ENCODE peak calls at places on chromosomes 16 and 17, in four cellular contexts. One of them, this sample, is unnamed.
A peak's percentile ranks its signal among the peaks of the same experiment; 100 is the strongest.

GRCh38 chr16:85210423-85211169 is 98.3 kb upstream of the CIBAR2 start:
- DNase-seq in dorsolateral prefrontal cortex: no peak
- DNase-seq in GM12864: no peak
- DNase-seq in CD8-positive, alpha-beta T cell: no peak
- DNase-seq in this sample: no peak

GRCh38 chr16:27154573-27155521 is 48.5 kb upstream of the KDM8 start:
- DNase-seq in dorsolateral prefrontal cortex: peak; percentile 62
- DNase-seq in GM12864: no peak
- DNase-seq in CD8-positive, alpha-beta T cell: peak; percentile 81
- DNase-seq in this sample: peak; percentile 69

GRCh38 chr17:80758793-80759673 is 214.4 kb downstream of the RPTOR start:
- DNase-seq in dorsolateral prefrontal cortex: no peak
- DNase-seq in GM12864: no peak
- DNase-seq in CD8-positive, alpha-beta T cell: peak; percentile 33
- DNase-seq in this sample: no peak

GRCh38 chr17:58176200-58176599 is 9.4 kb downstream of the OR4D2 start:
- DNase-seq in dorsolateral prefrontal cortex: no peak
- DNase-seq in GM12864: no peak
- DNase-seq in CD8-positive, alpha-beta T cell: no peak
- DNase-seq in this sample: no peak

GRCh38 chr16:28845173-28846079 is 722 bp downstream of the TUFM start:
- DNase-seq in dorsolateral prefrontal cortex: peak; percentile 45
- DNase-seq in GM12864: peak; percentile 56
- DNase-seq in CD8-positive, alpha-beta T cell: no peak
- DNase-seq in this sample: no peak

GRCh38 chr17:67280279-67280678 is 35.3 kb upstream of the HELZ start:
- DNase-seq in dorsolateral prefrontal cortex: no peak
- DNase-seq in GM12864: no peak
- DNase-seq in CD8-positive, alpha-beta T cell: no peak
- DNase-seq in this sample: no peak

GRCh38 chr17:16486373-16487250 is 5.4 kb downstream of the LRRC75A start:
- DNase-seq in dorsolateral prefrontal cortex: peak; percentile 78
- DNase-seq in GM12864: no peak
- DNase-seq in CD8-positive, alpha-beta T cell: no peak
- DNase-seq in this sample: no peak

GRCh38 chr16:76396977-76397376 is 119.8 kb downstream of the CNTNAP4 start:
- DNase-seq in dorsolateral prefrontal cortex: no peak
- DNase-seq in GM12864: no peak
- DNase-seq in CD8-positive, alpha-beta T cell: no peak
- DNase-seq in this sample: no peak

GRCh38 chr16:23835390-23836077 is at the start of gene PRKCB:
- DNase-seq in dorsolateral prefrontal cortex: peak; percentile 96
- DNase-seq in GM12864: no peak
- DNase-seq in CD8-positive, alpha-beta T cell: peak; percentile 90
- DNase-seq in this sample: peak; percentile 77

GRCh38 chr17:29581583-29582253 is 7.7 kb downstream of the GIT1 start:
- DNase-seq in dorsolateral prefrontal cortex: peak; percentile 52
- DNase-seq in GM12864: no peak
- DNase-seq in CD8-positive, alpha-beta T cell: no peak
- DNase-seq in this sample: no peak

GRCh38 chr16:74226361-74226979 is 70.1 kb upstream of the PSMD7 start:
- DNase-seq in dorsolateral prefrontal cortex: no peak
- DNase-seq in GM12864: no peak
- DNase-seq in CD8-positive, alpha-beta T cell: no peak
- DNase-seq in this sample: no peak

GRCh38 chr17:55433029-55433628 is 11.5 kb upstream of the MMD start:
- DNase-seq in dorsolateral prefrontal cortex: no peak
- DNase-seq in GM12864: no peak
- DNase-seq in CD8-positive, alpha-beta T cell: no peak
- DNase-seq in this sample: no peak

GRCh38 chr17:7027335-7027734 is 4.5 kb downstream of the BCL6B start:
- DNase-seq in dorsolateral prefrontal cortex: no peak
- DNase-seq in GM12864: no peak
- DNase-seq in CD8-positive, alpha-beta T cell: no peak
- DNase-seq in this sample: no peak

GRCh38 chr16:89026121-89026612 is 49.2 kb upstream of the CBFA2T3 start:
- DNase-seq in dorsolateral prefrontal cortex: no peak
- DNase-seq in GM12864: peak; percentile 37
- DNase-seq in CD8-positive, alpha-beta T cell: peak; percentile 22
- DNase-seq in this sample: no peak

GRCh38 chr16:84729716-84730320 is 30.0 kb downstream of the USP10 start:
- DNase-seq in dorsolateral prefrontal cortex: no peak
- DNase-seq in GM12864: no peak
- DNase-seq in CD8-positive, alpha-beta T cell: no peak
- DNase-seq in this sample: no peak

GRCh38 chr17:31744541-31744951 is 114.5 kb downstream of the COPRS start:
- DNase-seq in dorsolateral prefrontal cortex: no peak
- DNase-seq in GM12864: no peak
- DNase-seq in CD8-positive, alpha-beta T cell: no peak
- DNase-seq in this sample: no peak

GRCh38 chr17:37761065-37761464 is 16.2 kb upstream of the HNF1B start:
- DNase-seq in dorsolateral prefrontal cortex: no peak
- DNase-seq in GM12864: no peak
- DNase-seq in CD8-positive, alpha-beta T cell: no peak
- DNase-seq in this sample: no peak

GRCh38 chr17:82896071-82897000 is 56.5 kb upstream of the ZNF750 start:
- DNase-seq in dorsolateral prefrontal cortex: no peak
- DNase-seq in GM12864: no peak
- DNase-seq in CD8-positive, alpha-beta T cell: no peak
- DNase-seq in this sample: no peak

GRCh38 chr17:65231662-65232335 is 94.6 kb downstream of the RGS9 start:
- DNase-seq in dorsolateral prefrontal cortex: peak; percentile 52
- DNase-seq in GM12864: no peak
- DNase-seq in CD8-positive, alpha-beta T cell: peak; percentile 29
- DNase-seq in this sample: peak; percentile 59

GRCh38 chr17:50147841-50148225 is 2.6 kb downstream of the PPP1R9B start:
- DNase-seq in dorsolateral prefrontal cortex: no peak
- DNase-seq in GM12864: no peak
- DNase-seq in CD8-positive, alpha-beta T cell: no peak
- DNase-seq in this sample: no peak

GRCh38 chr17:29133146-29133713 is 47.0 kb downstream of the MYO18A start:
- DNase-seq in dorsolateral prefrontal cortex: no peak
- DNase-seq in GM12864: no peak
- DNase-seq in CD8-positive, alpha-beta T cell: no peak
- DNase-seq in this sample: no peak

GRCh38 chr17:15341385-15341849 is at the start of gene TEKT3:
- DNase-seq in dorsolateral prefrontal cortex: peak; percentile 89
- DNase-seq in GM12864: no peak
- DNase-seq in CD8-positive, alpha-beta T cell: no peak
- DNase-seq in this sample: peak; percentile 76

DNA sequence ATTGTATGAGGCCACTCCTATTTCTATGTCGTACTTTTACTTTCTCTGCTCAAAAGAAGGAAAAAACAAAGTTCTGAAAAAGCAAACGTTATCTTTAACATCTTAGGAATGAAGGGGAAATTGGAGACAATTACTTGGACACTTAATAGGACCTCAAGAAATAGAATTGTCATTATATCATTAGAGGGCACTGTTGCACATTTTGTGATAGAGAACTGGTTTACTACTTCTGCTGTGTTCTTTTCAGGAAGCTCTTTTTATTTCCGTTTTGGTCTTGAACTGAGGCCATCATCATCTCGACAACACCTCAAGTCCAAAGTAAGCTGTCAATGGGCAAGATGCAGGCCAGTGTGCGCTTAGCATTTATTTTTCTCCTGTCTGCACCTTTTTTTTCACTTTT is 14.6 kb downstream of the COG4 start:
- DNase-seq in dorsolateral prefrontal cortex: no peak
- DNase-seq in GM12864: no peak
- DNase-seq in CD8-positive, alpha-beta T cell: no peak
- DNase-seq in this sample: no peak
- TF ChIP-seq CTCF in dorsolateral prefrontal cortex: no peak
- TF ChIP-seq CTCF in GM12864: peak; percentile 27
- TF ChIP-seq CTCF in CD8-positive, alpha-beta T cell: no peak
- TF ChIP-seq CTCF in this sample: no peak

DNA sequence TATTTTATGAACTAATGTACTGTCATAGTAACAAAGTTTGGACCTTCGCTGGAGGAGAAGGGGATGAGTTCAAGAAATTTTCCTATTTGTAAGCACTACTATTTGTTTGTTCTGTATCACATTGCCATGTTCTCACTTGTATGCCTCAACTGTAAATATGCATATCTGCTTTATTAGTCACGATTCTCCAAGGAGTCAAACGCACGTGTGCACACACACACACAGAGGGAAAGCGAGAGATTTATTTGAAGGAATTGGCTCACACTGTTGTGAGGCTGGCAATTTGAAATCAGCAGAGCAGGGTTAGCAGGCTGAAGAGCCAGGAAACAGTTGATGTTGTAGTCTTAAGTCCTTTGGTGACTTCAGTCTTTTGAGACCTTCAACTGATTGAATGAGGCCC is 24.9 kb upstream of the MYH2 start:
- DNase-seq in dorsolateral prefrontal cortex: no peak
- DNase-seq in GM12864: no peak
- DNase-seq in CD8-positive, alpha-beta T cell: no peak
- DNase-seq in this sample: no peak
- TF ChIP-seq CTCF in dorsolateral prefrontal cortex: no peak
- TF ChIP-seq CTCF in GM12864: no peak
- TF ChIP-seq CTCF in CD8-positive, alpha-beta T cell: no peak
- TF ChIP-seq CTCF in this sample: no peak

GRCh38 chr17:81825841-81826471 is 7.1 kb downstream of the MCRIP1 start:
- DNase-seq in dorsolateral prefrontal cortex: no peak
- DNase-seq in GM12864: no peak
- DNase-seq in CD8-positive, alpha-beta T cell: no peak
- DNase-seq in this sample: no peak
- TF ChIP-seq CTCF in dorsolateral prefrontal cortex: no peak
- TF ChIP-seq CTCF in GM12864: peak; percentile 6
- TF ChIP-seq CTCF in CD8-positive, alpha-beta T cell: no peak
- TF ChIP-seq CTCF in this sample: peak; percentile 16

GRCh38 chr16:3017806-3018506 is at the start of gene CLDN6:
- DNase-seq in dorsolateral prefrontal cortex: no peak
- DNase-seq in GM12864: no peak
- DNase-seq in CD8-positive, alpha-beta T cell: peak; percentile 42
- DNase-seq in this sample: peak; percentile 66
- TF ChIP-seq CTCF in dorsolateral prefrontal cortex: no peak
- TF ChIP-seq CTCF in GM12864: peak; percentile 33
- TF ChIP-seq CTCF in CD8-positive, alpha-beta T cell: no peak
- TF ChIP-seq CTCF in this sample: peak; percentile 69

DNA sequence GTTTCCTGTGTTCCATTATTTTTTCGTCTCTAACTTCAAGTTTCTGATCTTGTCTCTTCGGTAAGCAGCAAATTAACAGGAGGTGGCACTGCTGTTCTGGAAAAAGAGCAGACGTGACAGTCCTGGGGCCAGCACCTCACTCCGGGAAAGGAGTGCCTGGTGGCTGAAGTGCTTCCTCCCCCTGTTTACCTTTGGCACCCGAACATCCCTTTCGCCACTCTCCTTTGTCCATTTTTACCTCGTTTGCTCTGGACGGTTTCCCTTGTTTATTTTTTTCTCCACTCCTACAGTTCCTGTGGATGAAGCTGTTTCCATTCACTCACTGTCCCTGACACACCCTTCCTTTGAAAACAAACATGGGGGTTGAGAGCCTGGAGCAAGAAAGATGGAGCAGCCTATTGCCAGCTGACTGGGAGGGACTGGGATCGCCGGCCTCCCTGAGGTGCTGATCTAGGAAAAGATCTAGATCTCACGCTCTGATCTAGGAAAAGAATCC is 12.6 kb downstream of the SAP30BP start:
- DNase-seq in dorsolateral prefrontal cortex: no peak
- DNase-seq in GM12864: no peak
- DNase-seq in CD8-positive, alpha-beta T cell: no peak
- DNase-seq in this sample: no peak
- TF ChIP-seq CTCF in dorsolateral prefrontal cortex: peak; percentile 38
- TF ChIP-seq CTCF in GM12864: no peak
- TF ChIP-seq CTCF in CD8-positive, alpha-beta T cell: no peak
- TF ChIP-seq CTCF in this sample: no peak

GRCh38 chr16:46688101-46688656 is 799 bp downstream of the VPS35 start:
- DNase-seq in dorsolateral prefrontal cortex: no peak
- DNase-seq in GM12864: peak; percentile 36
- DNase-seq in CD8-positive, alpha-beta T cell: no peak
- DNase-seq in this sample: no peak
- TF ChIP-seq CTCF in dorsolateral prefrontal cortex: no peak
- TF ChIP-seq CTCF in GM12864: peak; percentile 53
- TF ChIP-seq CTCF in CD8-positive, alpha-beta T cell: no peak
- TF ChIP-seq CTCF in this sample: no peak

GRCh38 chr16:57178793-57179212 is 7.0 kb downstream of the PSME3IP1 start:
- DNase-seq in dorsolateral prefrontal cortex: no peak
- DNase-seq in GM12864: no peak
- DNase-seq in CD8-positive, alpha-beta T cell: no peak
- DNase-seq in this sample: no peak
- TF ChIP-seq CTCF in dorsolateral prefrontal cortex: no peak
- TF ChIP-seq CTCF in GM12864: no peak
- TF ChIP-seq CTCF in CD8-positive, alpha-beta T cell: no peak
- TF ChIP-seq CTCF in this sample: no peak

GRCh38 chr17:17849863-17850373 is 13.1 kb upstream of the SREBF1 start:
- DNase-seq in dorsolateral prefrontal cortex: no peak
- DNase-seq in GM12864: no peak
- DNase-seq in CD8-positive, alpha-beta T cell: peak; percentile 65
- DNase-seq in this sample: peak; percentile 31
- TF ChIP-seq CTCF in dorsolateral prefrontal cortex: peak; percentile 25
- TF ChIP-seq CTCF in GM12864: peak; percentile 43
- TF ChIP-seq CTCF in CD8-positive, alpha-beta T cell: no peak
- TF ChIP-seq CTCF in this sample: peak; percentile 35

GRCh38 chr17:51487947-51488346 is 227.6 kb downstream of the UTP18 start:
- DNase-seq in dorsolateral prefrontal cortex: no peak
- DNase-seq in GM12864: no peak
- DNase-seq in CD8-positive, alpha-beta T cell: no peak
- DNase-seq in this sample: no peak
- TF ChIP-seq CTCF in dorsolateral prefrontal cortex: no peak
- TF ChIP-seq CTCF in GM12864: peak; percentile 36
- TF ChIP-seq CTCF in CD8-positive, alpha-beta T cell: no peak
- TF ChIP-seq CTCF in this sample: peak; percentile 48

DNA sequence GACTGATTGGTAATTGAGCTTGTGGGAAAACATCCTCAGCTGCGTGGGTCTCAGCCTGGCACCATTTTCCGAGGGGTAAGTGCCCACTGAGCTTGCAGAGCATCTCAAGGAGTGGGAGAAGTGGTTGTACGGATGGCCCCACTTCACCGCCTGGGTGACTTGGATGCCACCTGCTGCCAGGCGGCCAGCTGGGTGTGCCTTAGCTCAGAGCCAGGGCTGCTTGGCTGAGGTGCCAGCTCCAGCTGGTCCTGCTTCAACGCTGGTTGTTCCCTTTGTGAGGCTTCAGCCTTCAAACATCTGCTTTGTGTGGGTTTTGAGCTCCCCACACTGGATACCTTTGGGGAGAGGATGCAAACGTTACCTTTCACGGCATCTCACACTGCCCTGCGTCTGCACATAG is 482.7 kb upstream of the EEF2KMT start:
- DNase-seq in dorsolateral prefrontal cortex: peak; percentile 44
- DNase-seq in GM12864: no peak
- DNase-seq in CD8-positive, alpha-beta T cell: no peak
- DNase-seq in this sample: no peak
- TF ChIP-seq CTCF in dorsolateral prefrontal cortex: no peak
- TF ChIP-seq CTCF in GM12864: no peak
- TF ChIP-seq CTCF in CD8-positive, alpha-beta T cell: no peak
- TF ChIP-seq CTCF in this sample: no peak

This sample was measured in neural crest cell.